ENCODE peak calls at places on chromosome 20, in ten cellular contexts. One of them, this sample, is unnamed.

GRCh38 chr20:51541189-51542032 is 1.1 kb downstream of the NFATC2 start:
- DNase-seq in OCI-LY7: peak; percentile 72
- DNase-seq in PC-3: no peak
- DNase-seq in mucosa of descending colon: peak; percentile 87
- DNase-seq in neural crest cell: no peak
- DNase-seq in fibroblast of the aortic adventitia: peak; percentile 64
- DNase-seq in cardiac muscle cell: peak; percentile 95
- DNase-seq in NB4: peak; percentile 94
- DNase-seq in HFFc6: peak; percentile 48
- DNase-seq in uterus: peak; percentile 72
- DNase-seq in this sample: peak; percentile 59

GRCh38 chr20:24872291-24873014 is 76.6 kb upstream of the CST7 start:
- DNase-seq in OCI-LY7: peak; percentile 21
- DNase-seq in PC-3: no peak
- DNase-seq in mucosa of descending colon: no peak
- DNase-seq in neural crest cell: no peak
- DNase-seq in fibroblast of the aortic adventitia: no peak
- DNase-seq in cardiac muscle cell: no peak
- DNase-seq in NB4: no peak
- DNase-seq in HFFc6: no peak
- DNase-seq in uterus: no peak
- DNase-seq in this sample: no peak

GRCh38 chr20:3727333-3728035 is 5.0 kb upstream of the HSPA12B start:
- DNase-seq in OCI-LY7: no peak
- DNase-seq in PC-3: peak; percentile 42
- DNase-seq in mucosa of descending colon: no peak
- DNase-seq in neural crest cell: no peak
- DNase-seq in fibroblast of the aortic adventitia: peak; percentile 81
- DNase-seq in cardiac muscle cell: no peak
- DNase-seq in NB4: no peak
- DNase-seq in HFFc6: peak; percentile 18
- DNase-seq in uterus: peak; percentile 72
- DNase-seq in this sample: no peak

GRCh38 chr20:45704969-45705637 is at the start of gene WFDC10B:
- DNase-seq in OCI-LY7: no peak
- DNase-seq in PC-3: no peak
- DNase-seq in mucosa of descending colon: no peak
- DNase-seq in neural crest cell: no peak
- DNase-seq in fibroblast of the aortic adventitia: no peak
- DNase-seq in cardiac muscle cell: no peak
- DNase-seq in NB4: no peak
- DNase-seq in HFFc6: no peak
- DNase-seq in uterus: no peak
- DNase-seq in this sample: no peak

GRCh38 chr20:25695532-25696383 is 895 bp downstream of the ZNF337 start:
- DNase-seq in OCI-LY7: no peak
- DNase-seq in PC-3: peak; percentile 22
- DNase-seq in mucosa of descending colon: no peak
- DNase-seq in neural crest cell: no peak
- DNase-seq in fibroblast of the aortic adventitia: peak; percentile 14
- DNase-seq in cardiac muscle cell: no peak
- DNase-seq in NB4: peak; percentile 49
- DNase-seq in HFFc6: no peak
- DNase-seq in uterus: no peak
- DNase-seq in this sample: no peak

GRCh38 chr20:50450961-50451752 is 59.0 kb upstream of the PTPN1 start:
- DNase-seq in OCI-LY7: peak; percentile 48
- DNase-seq in PC-3: no peak
- DNase-seq in mucosa of descending colon: no peak
- DNase-seq in neural crest cell: no peak
- DNase-seq in fibroblast of the aortic adventitia: peak; percentile 32
- DNase-seq in cardiac muscle cell: peak; percentile 63
- DNase-seq in NB4: peak; percentile 91
- DNase-seq in HFFc6: no peak
- DNase-seq in uterus: peak; percentile 72
- DNase-seq in this sample: no peak

GRCh38 chr20:8790442-8791074 is 278.3 kb upstream of the PLCB4 start:
- DNase-seq in OCI-LY7: peak; percentile 41
- DNase-seq in PC-3: peak; percentile 81
- DNase-seq in mucosa of descending colon: no peak
- DNase-seq in neural crest cell: peak; percentile 43
- DNase-seq in fibroblast of the aortic adventitia: peak; percentile 74
- DNase-seq in cardiac muscle cell: peak; percentile 57
- DNase-seq in NB4: peak; percentile 42
- DNase-seq in HFFc6: peak; percentile 41
- DNase-seq in uterus: peak; percentile 19
- DNase-seq in this sample: no peak

GRCh38 chr20:60986757-60987156 is 265.3 kb upstream of the CDH4 start:
- DNase-seq in OCI-LY7: no peak
- DNase-seq in PC-3: no peak
- DNase-seq in mucosa of descending colon: no peak
- DNase-seq in neural crest cell: no peak
- DNase-seq in fibroblast of the aortic adventitia: no peak
- DNase-seq in cardiac muscle cell: no peak
- DNase-seq in NB4: no peak
- DNase-seq in HFFc6: no peak
- DNase-seq in uterus: no peak
- DNase-seq in this sample: no peak

GRCh38 chr20:24389686-24390085 is 79.7 kb upstream of the SYNDIG1 start:
- DNase-seq in OCI-LY7: no peak
- DNase-seq in PC-3: no peak
- DNase-seq in mucosa of descending colon: no peak
- DNase-seq in neural crest cell: no peak
- DNase-seq in fibroblast of the aortic adventitia: no peak
- DNase-seq in cardiac muscle cell: no peak
- DNase-seq in NB4: peak; percentile 83
- DNase-seq in HFFc6: no peak
- DNase-seq in uterus: no peak
- DNase-seq in this sample: no peak

GRCh38 chr20:35327074-35327976 is 35.1 kb upstream of the FAM83C start:
- DNase-seq in OCI-LY7: no peak
- DNase-seq in PC-3: peak; percentile 30
- DNase-seq in mucosa of descending colon: no peak
- DNase-seq in neural crest cell: no peak
- DNase-seq in fibroblast of the aortic adventitia: no peak
- DNase-seq in cardiac muscle cell: no peak
- DNase-seq in NB4: no peak
- DNase-seq in HFFc6: peak; percentile 38
- DNase-seq in uterus: no peak
- DNase-seq in this sample: no peak

GRCh38 chr20:45209924-45210323 is 3.1 kb downstream of the SEMG1 start:
- DNase-seq in OCI-LY7: no peak
- DNase-seq in PC-3: no peak
- DNase-seq in mucosa of descending colon: no peak
- DNase-seq in neural crest cell: no peak
- DNase-seq in fibroblast of the aortic adventitia: no peak
- DNase-seq in cardiac muscle cell: no peak
- DNase-seq in NB4: no peak
- DNase-seq in HFFc6: no peak
- DNase-seq in uterus: no peak
- DNase-seq in this sample: no peak

GRCh38 chr20:1171461-1172093 is 13.2 kb downstream of the TMEM74B start:
- DNase-seq in OCI-LY7: peak; percentile 10
- DNase-seq in PC-3: peak; percentile 26
- DNase-seq in mucosa of descending colon: no peak
- DNase-seq in neural crest cell: peak; percentile 46
- DNase-seq in fibroblast of the aortic adventitia: peak; percentile 38
- DNase-seq in cardiac muscle cell: peak; percentile 85
- DNase-seq in NB4: peak; percentile 59
- DNase-seq in HFFc6: no peak
- DNase-seq in uterus: no peak
- DNase-seq in this sample: peak; percentile 71

GRCh38 chr20:19986419-19986818 is 30.7 kb upstream of the NAA20 start:
- DNase-seq in OCI-LY7: no peak
- DNase-seq in PC-3: no peak
- DNase-seq in mucosa of descending colon: no peak
- DNase-seq in neural crest cell: no peak
- DNase-seq in fibroblast of the aortic adventitia: peak; percentile 75
- DNase-seq in cardiac muscle cell: no peak
- DNase-seq in NB4: peak; percentile 43
- DNase-seq in HFFc6: no peak
- DNase-seq in uterus: peak; percentile 63
- DNase-seq in this sample: no peak

GRCh38 chr20:15905661-15906060 is 667.6 kb downstream of the KIF16B start:
- DNase-seq in OCI-LY7: no peak
- DNase-seq in PC-3: no peak
- DNase-seq in mucosa of descending colon: no peak
- DNase-seq in neural crest cell: no peak
- DNase-seq in fibroblast of the aortic adventitia: no peak
- DNase-seq in cardiac muscle cell: no peak
- DNase-seq in NB4: no peak
- DNase-seq in HFFc6: no peak
- DNase-seq in uterus: no peak
- DNase-seq in this sample: no peak

GRCh38 chr20:43191143-43191542 is 1.4 kb upstream of the PTPRT start:
- DNase-seq in OCI-LY7: no peak
- DNase-seq in PC-3: no peak
- DNase-seq in mucosa of descending colon: no peak
- DNase-seq in neural crest cell: no peak
- DNase-seq in fibroblast of the aortic adventitia: no peak
- DNase-seq in cardiac muscle cell: no peak
- DNase-seq in NB4: no peak
- DNase-seq in HFFc6: no peak
- DNase-seq in uterus: no peak
- DNase-seq in this sample: no peak
- TF ChIP-seq CTCF in OCI-LY7: no peak
- TF ChIP-seq CTCF in PC-3: no peak
- TF ChIP-seq CTCF in mucosa of descending colon: no peak
- TF ChIP-seq CTCF in neural crest cell: no peak
- TF ChIP-seq CTCF in fibroblast of the aortic adventitia: no peak
- TF ChIP-seq CTCF in cardiac muscle cell: no peak
- TF ChIP-seq CTCF in NB4: no peak
- TF ChIP-seq CTCF in HFFc6: no peak
- TF ChIP-seq CTCF in uterus: no peak
- TF ChIP-seq CTCF in this sample: no peak

GRCh38 chr20:40966103-40966502 is 62.5 kb upstream of the TOP1 start:
- DNase-seq in OCI-LY7: peak; percentile 95
- DNase-seq in PC-3: peak; percentile 28
- DNase-seq in mucosa of descending colon: no peak
- DNase-seq in neural crest cell: no peak
- DNase-seq in fibroblast of the aortic adventitia: no peak
- DNase-seq in cardiac muscle cell: peak; percentile 14
- DNase-seq in NB4: peak; percentile 54
- DNase-seq in HFFc6: no peak
- DNase-seq in uterus: no peak
- DNase-seq in this sample: no peak
- TF ChIP-seq CTCF in OCI-LY7: peak; percentile 91
- TF ChIP-seq CTCF in PC-3: peak; percentile 59
- TF ChIP-seq CTCF in mucosa of descending colon: no peak
- TF ChIP-seq CTCF in neural crest cell: peak; percentile 41
- TF ChIP-seq CTCF in fibroblast of the aortic adventitia: peak; percentile 49
- TF ChIP-seq CTCF in cardiac muscle cell: peak; percentile 27
- TF ChIP-seq CTCF in NB4: peak; percentile 44
- TF ChIP-seq CTCF in HFFc6: peak; percentile 74
- TF ChIP-seq CTCF in uterus: no peak
- TF ChIP-seq CTCF in this sample: peak; percentile 49

DNA sequence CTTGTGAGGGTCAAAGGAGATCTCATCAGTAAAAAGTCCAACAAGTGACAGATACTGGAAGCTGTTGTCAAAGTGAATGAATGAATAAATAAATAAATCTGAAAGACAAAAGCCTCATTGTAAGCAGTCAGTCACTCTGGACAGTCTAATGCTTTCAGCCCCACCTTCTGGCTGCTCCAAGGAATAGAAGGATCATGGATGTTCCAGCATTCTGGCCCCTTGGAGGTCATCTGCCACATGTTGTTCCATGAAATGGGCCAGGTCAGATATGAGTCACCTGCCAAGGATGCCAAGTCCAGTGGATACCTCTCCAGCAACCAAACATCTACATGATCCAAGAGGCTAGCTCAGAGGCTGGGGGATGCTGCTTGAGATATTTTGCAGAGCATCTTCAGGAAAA is 185.6 kb downstream of the BMP7 start:
- DNase-seq in OCI-LY7: no peak
- DNase-seq in PC-3: peak; percentile 76
- DNase-seq in mucosa of descending colon: no peak
- DNase-seq in neural crest cell: no peak
- DNase-seq in fibroblast of the aortic adventitia: no peak
- DNase-seq in cardiac muscle cell: no peak
- DNase-seq in NB4: no peak
- DNase-seq in HFFc6: peak; percentile 52
- DNase-seq in uterus: no peak
- DNase-seq in this sample: no peak
- TF ChIP-seq CTCF in OCI-LY7: peak; percentile 19
- TF ChIP-seq CTCF in PC-3: peak; percentile 83
- TF ChIP-seq CTCF in mucosa of descending colon: no peak
- TF ChIP-seq CTCF in neural crest cell: peak; percentile 39
- TF ChIP-seq CTCF in fibroblast of the aortic adventitia: no peak
- TF ChIP-seq CTCF in cardiac muscle cell: no peak
- TF ChIP-seq CTCF in NB4: peak; percentile 9
- TF ChIP-seq CTCF in HFFc6: peak; percentile 62
- TF ChIP-seq CTCF in uterus: no peak
- TF ChIP-seq CTCF in this sample: no peak

GRCh38 chr20:62891111-62891510 is 29.5 kb upstream of the TCFL5 start:
- DNase-seq in OCI-LY7: no peak
- DNase-seq in PC-3: no peak
- DNase-seq in mucosa of descending colon: no peak
- DNase-seq in neural crest cell: no peak
- DNase-seq in fibroblast of the aortic adventitia: no peak
- DNase-seq in cardiac muscle cell: no peak
- DNase-seq in NB4: no peak
- DNase-seq in HFFc6: no peak
- DNase-seq in uterus: no peak
- DNase-seq in this sample: no peak

GRCh38 chr20:62892348-62893304 is 31.0 kb upstream of the TCFL5 start:
- DNase-seq in OCI-LY7: no peak
- DNase-seq in PC-3: no peak
- DNase-seq in mucosa of descending colon: no peak
- DNase-seq in neural crest cell: no peak
- DNase-seq in fibroblast of the aortic adventitia: no peak
- DNase-seq in cardiac muscle cell: no peak
- DNase-seq in NB4: no peak
- DNase-seq in HFFc6: no peak
- DNase-seq in uterus: no peak
- DNase-seq in this sample: no peak

GRCh38 chr20:62894261-62894660 is 32.0 kb downstream of the DIDO1 start:
- DNase-seq in OCI-LY7: no peak
- DNase-seq in PC-3: no peak
- DNase-seq in mucosa of descending colon: no peak
- DNase-seq in neural crest cell: no peak
- DNase-seq in fibroblast of the aortic adventitia: no peak
- DNase-seq in cardiac muscle cell: no peak
- DNase-seq in NB4: no peak
- DNase-seq in HFFc6: no peak
- DNase-seq in uterus: no peak
- DNase-seq in this sample: no peak

GRCh38 chr20:62895539-62895938 is 30.8 kb downstream of the DIDO1 start:
- DNase-seq in OCI-LY7: no peak
- DNase-seq in PC-3: no peak
- DNase-seq in mucosa of descending colon: no peak
- DNase-seq in neural crest cell: no peak
- DNase-seq in fibroblast of the aortic adventitia: no peak
- DNase-seq in cardiac muscle cell: no peak
- DNase-seq in NB4: no peak
- DNase-seq in HFFc6: no peak
- DNase-seq in uterus: no peak
- DNase-seq in this sample: no peak

DNA sequence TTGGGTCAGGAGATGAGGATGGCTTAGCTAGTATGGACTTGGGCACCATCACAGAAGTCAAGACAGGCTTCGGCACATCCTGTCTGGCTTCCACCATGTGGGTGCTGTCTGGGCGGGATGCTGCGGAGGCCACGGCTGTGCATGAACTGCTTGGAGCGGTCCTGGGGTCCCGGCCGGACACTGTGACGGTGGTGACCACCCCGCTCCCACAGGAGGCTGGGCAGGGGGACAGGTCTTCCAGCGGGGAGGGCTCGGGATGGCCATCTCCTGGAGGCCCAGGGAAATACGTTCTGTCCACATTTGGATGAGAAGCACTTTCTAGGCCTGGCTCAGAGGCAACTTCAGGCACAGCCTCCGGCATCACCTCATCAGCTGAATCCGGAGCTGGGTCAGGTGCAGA is 32.1 kb upstream of the TCFL5 start:
- DNase-seq in OCI-LY7: no peak
- DNase-seq in PC-3: no peak
- DNase-seq in mucosa of descending colon: peak; percentile 45
- DNase-seq in neural crest cell: no peak
- DNase-seq in fibroblast of the aortic adventitia: no peak
- DNase-seq in cardiac muscle cell: no peak
- DNase-seq in NB4: no peak
- DNase-seq in HFFc6: no peak
- DNase-seq in uterus: no peak
- DNase-seq in this sample: no peak
- TF ChIP-seq CTCF in OCI-LY7: no peak
- TF ChIP-seq CTCF in PC-3: peak; percentile 43
- TF ChIP-seq CTCF in mucosa of descending colon: no peak
- TF ChIP-seq CTCF in neural crest cell: no peak
- TF ChIP-seq CTCF in fibroblast of the aortic adventitia: no peak
- TF ChIP-seq CTCF in cardiac muscle cell: peak; percentile 17
- TF ChIP-seq CTCF in NB4: peak; percentile 5
- TF ChIP-seq CTCF in HFFc6: peak; percentile 37
- TF ChIP-seq CTCF in uterus: no peak
- TF ChIP-seq CTCF in this sample: no peak